ENCODE peak calls at places on chromosomes 16 and 17, in ten cellular contexts. K is bronchial epithelial cell, J is body of pancreas, Q is PC-9, L is adrenal gland, B is AG10803, O is prostate gland, F is choroid plexus epithelial cell, D is uterus, M is tibial nerve. X is an unnamed sample.

GRCh38 chr16:49856741-49857330 is 924 bp upstream of the ZNF423 start:
- DNase-seq in K (peak; percentile 11), J (peak; percentile 78), Q (no peak), L (peak; percentile 83), B (peak; percentile 66), O (peak; percentile 69), F (peak; percentile 93), D (peak; percentile 79), M (peak; percentile 64), X (peak; percentile 90)

GRCh38 chr16:51137097-51137496 is 14.0 kb downstream of the SALL1 start:
- DNase-seq in K (no peak), J (no peak), Q (no peak), L (no peak), B (no peak), O (no peak), F (no peak), D (peak; percentile 49), M (no peak), X (no peak)

GRCh38 chr17:31722251-31723056 is 136.6 kb downstream of the COPRS start:
- DNase-seq in K (no peak), J (peak; percentile 41), Q (no peak), L (peak; percentile 55), B (peak; percentile 68), O (no peak), F (peak; percentile 66), D (no peak), M (no peak), X (no peak)

GRCh38 chr16:72302352-72302751 is 130.4 kb upstream of the PMFBP1 start:
- DNase-seq in K (no peak), J (no peak), Q (no peak), L (no peak), B (no peak), O (no peak), F (no peak), D (no peak), M (no peak), X (no peak)

GRCh38 chr16:28293589-28293935 is 1.2 kb downstream of the SBK1 start:
- DNase-seq in K (no peak), J (no peak), Q (no peak), L (no peak), B (no peak), O (no peak), F (no peak), D (no peak), M (no peak), X (no peak)

GRCh38 chr17:57104461-57105175 is 19.6 kb downstream of the AKAP1 start:
- DNase-seq in K (peak; percentile 21), J (no peak), Q (no peak), L (no peak), B (peak; percentile 72), O (no peak), F (no peak), D (no peak), M (no peak), X (peak; percentile 65)

GRCh38 chr16:50509521-50510341 is 38.5 kb upstream of the NKD1 start:
- DNase-seq in K (peak; percentile 18), J (no peak), Q (no peak), L (no peak), B (peak; percentile 6), O (no peak), F (peak; percentile 22), D (no peak), M (peak; percentile 14), X (no peak)

GRCh38 chr17:9702916-9703780 is 57.8 kb downstream of the USP43 start:
- DNase-seq in K (no peak), J (no peak), Q (no peak), L (no peak), B (no peak), O (no peak), F (no peak), D (no peak), M (no peak), X (no peak)

GRCh38 chr16:88806491-88807111 is 3.0 kb downstream of the CDT1 start:
- DNase-seq in K (no peak), J (no peak), Q (no peak), L (no peak), B (no peak), O (no peak), F (no peak), D (no peak), M (no peak), X (no peak)

GRCh38 chr17:81844887-81845286 is 10.0 kb upstream of the PPP1R27 start:
- DNase-seq in K (no peak), J (no peak), Q (no peak), L (no peak), B (no peak), O (no peak), F (no peak), D (no peak), M (no peak), X (no peak)

GRCh38 chr17:35523296-35523695 is 14.2 kb downstream of the SLFN12L start:
- DNase-seq in K (no peak), J (no peak), Q (no peak), L (no peak), B (no peak), O (no peak), F (no peak), D (no peak), M (no peak), X (no peak)
- H3K4me3 ChIP-seq in K (no peak overlapping the region), J (no peak overlapping the region), Q (no peak overlapping the region), L (no peak overlapping the region), B (no peak overlapping the region), O (no peak overlapping the region), F (no peak overlapping the region), D (no peak overlapping the region), M (no peak overlapping the region), X (no peak overlapping the region)

GRCh38 chr17:1643999-1644492 is 1.5 kb downstream of the SCARF1 start:
- DNase-seq in K (no peak), J (no peak), Q (no peak), L (no peak), B (peak; percentile 6), O (no peak), F (no peak), D (no peak), M (no peak), X (peak; percentile 23)
- H3K4me3 ChIP-seq in K (peak overlapping the region; percentile 35), J (no peak overlapping the region), Q (peak overlapping the region; percentile 86), L (no peak overlapping the region), B (no peak overlapping the region), O (peak overlapping the region; percentile 50), F (peak overlapping the region; percentile 47), D (peak overlapping the region; percentile 0), M (peak overlapping the region; percentile 57), X (no peak overlapping the region)

GRCh38 chr17:45424769-45425124 is 7.9 kb downstream of the ARHGAP27 start:
- DNase-seq in K (no peak), J (no peak), Q (no peak), L (no peak), B (no peak), O (no peak), F (no peak), D (no peak), M (no peak), X (no peak)

GRCh38 chr17:45425984-45426413 is 6.7 kb downstream of the ARHGAP27 start:
- DNase-seq in K (no peak), J (no peak), Q (no peak), L (no peak), B (no peak), O (no peak), F (no peak), D (no peak), M (no peak), X (no peak)

GRCh38 chr17:45425125-45425983 is 7.3 kb downstream of the ARHGAP27 start:
- DNase-seq in K (peak; percentile 94), J (peak; percentile 85), Q (peak; percentile 99), L (no peak), B (peak; percentile 29), O (peak; percentile 90), F (peak; percentile 75), D (no peak), M (no peak), X (peak; percentile 78)

GRCh38 chr17:45423304-45423703 is 9.4 kb downstream of the ARHGAP27 start:
- DNase-seq in K (no peak), J (no peak), Q (no peak), L (no peak), B (no peak), O (no peak), F (no peak), D (no peak), M (no peak), X (no peak)

DNA sequence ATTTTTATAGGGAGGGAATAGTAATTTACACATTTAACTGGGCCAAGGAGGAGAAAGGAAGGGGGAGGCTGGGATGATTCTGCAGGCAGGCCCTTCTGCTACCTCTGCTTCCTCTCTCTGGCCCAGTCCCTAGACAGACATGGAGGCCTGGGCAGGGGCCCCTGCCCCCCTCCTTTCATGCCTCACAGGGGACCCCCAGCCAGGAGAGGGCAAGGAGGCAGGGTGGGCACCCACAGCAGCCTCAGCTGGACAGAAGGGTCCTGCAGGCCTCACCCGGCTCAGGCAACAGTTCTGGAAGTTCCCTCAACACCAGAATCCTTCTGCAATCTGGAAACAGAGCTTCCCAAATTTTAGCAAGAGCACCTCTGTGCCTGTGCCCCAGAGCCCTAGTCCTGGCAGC is 8.7 kb downstream of the ARHGAP27 start:
- DNase-seq in K (no peak), J (no peak), Q (peak; percentile 28), L (no peak), B (no peak), O (no peak), F (no peak), D (no peak), M (no peak), X (no peak)
- H3K4me3 ChIP-seq in K (no peak overlapping the region), J (no peak overlapping the region), Q (peak overlapping the region; percentile 65), L (no peak overlapping the region), B (no peak overlapping the region), O (peak overlapping the region; percentile 35), F (no peak overlapping the region), D (no peak overlapping the region), M (no peak overlapping the region), X (no peak overlapping the region)

DNA sequence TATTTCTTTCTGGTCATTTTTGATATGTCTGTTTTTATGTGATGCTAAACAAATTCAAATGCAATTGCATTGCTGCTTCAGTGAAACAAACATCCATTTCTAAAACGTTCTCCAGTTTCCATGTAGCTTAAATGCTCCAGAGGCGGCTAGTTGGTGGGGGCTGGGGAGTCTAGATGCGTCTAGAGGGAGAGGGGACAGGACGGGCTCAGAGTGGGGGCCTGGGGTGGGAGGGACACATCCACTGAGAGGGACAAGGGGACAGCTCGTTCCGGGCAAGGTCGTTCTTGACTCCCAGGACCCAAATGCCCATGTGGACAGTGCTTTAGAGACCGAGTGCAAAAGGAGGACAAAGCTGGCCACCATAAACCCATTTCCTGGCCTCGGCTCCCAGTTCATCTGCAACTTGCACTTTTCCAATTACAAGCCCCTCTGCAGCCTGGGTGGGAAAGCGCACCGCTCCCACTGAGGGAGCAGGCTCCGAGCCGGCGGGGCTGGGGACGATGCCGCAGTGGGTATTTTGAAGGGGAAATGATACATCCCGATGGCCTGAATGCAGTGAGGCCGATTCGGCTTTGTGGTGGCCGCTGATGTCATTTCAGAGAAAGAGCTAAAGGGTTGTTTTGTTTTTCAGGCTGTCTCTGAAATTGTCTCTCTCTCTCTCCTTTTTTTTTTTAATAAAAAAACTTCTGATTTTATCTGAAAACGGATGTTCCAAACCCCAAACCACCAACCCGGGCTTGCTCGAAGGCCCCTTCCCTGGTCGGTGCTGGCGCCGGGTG is 102.5 kb downstream of the FOXL1 start:
- DNase-seq in K (no peak), J (no peak), Q (no peak), L (no peak), B (no peak), O (no peak), F (no peak), D (no peak), M (no peak), X (no peak)
- H3K4me3 ChIP-seq in K (no peak overlapping the region), J (no peak overlapping the region), Q (no peak overlapping the region), L (no peak overlapping the region), B (no peak overlapping the region), O (no peak overlapping the region), F (peak overlapping the region; percentile 20), D (no peak overlapping the region), M (peak overlapping the region; percentile 10), X (no peak overlapping the region)

GRCh38 chr17:27245230-27245696 is 48.7 kb upstream of the WSB1 start:
- DNase-seq in K (peak; percentile 83), J (peak; percentile 78), Q (peak; percentile 67), L (peak; percentile 83), B (peak; percentile 90), O (peak; percentile 56), F (peak; percentile 97), D (peak; percentile 83), M (peak; percentile 66), X (peak; percentile 93)
- H3K4me3 ChIP-seq in K (no peak overlapping the region), J (no peak overlapping the region), Q (peak overlapping the region; percentile 36), L (no peak overlapping the region), B (peak overlapping the region; percentile 48), O (no peak overlapping the region), F (peak overlapping the region; percentile 37), D (no peak overlapping the region), M (no peak overlapping the region), X (peak overlapping the region; percentile 48)

X was measured in foreskin fibroblast.